ENCODE peak calls at places on chromosome 18, in six cellular contexts. F is PC-9, C is A549, G is heart left ventricle, P is GM12865, O is lower leg skin. Q is an unnamed sample.
A peak's percentile ranks its signal among the peaks of the same experiment; 100 is the strongest.

GRCh38 chr18:34734048-34734447 is 23.9 kb downstream of the DTNA start:
- DNase-seq in F (no peak), C (no peak), G (no peak), P (no peak), O (no peak), Q (no peak)

GRCh38 chr18:3794537-3795348 is 344.8 kb downstream of the TGIF1 start:
- DNase-seq in F (peak; percentile 88), C (peak; percentile 66), G (no peak), P (peak; percentile 3), O (no peak), Q (no peak)

GRCh38 chr18:75530118-75530517 is 102.6 kb upstream of the SMIM21 start:
- DNase-seq in F (no peak), C (no peak), G (no peak), P (no peak), O (no peak), Q (no peak)

GRCh38 chr18:47448956-47449355 is 197.5 kb upstream of the SKOR2 start:
- DNase-seq in F (no peak), C (no peak), G (no peak), P (no peak), O (no peak), Q (no peak)

GRCh38 chr18:75422341-75422910 is 5.1 kb downstream of the SMIM21 start:
- DNase-seq in F (no peak), C (no peak), G (no peak), P (no peak), O (no peak), Q (no peak)

GRCh38 chr18:2898131-2898640 is 51.4 kb downstream of the EMILIN2 start:
- DNase-seq in F (no peak), C (no peak), G (peak; percentile 68), P (no peak), O (no peak), Q (no peak)

GRCh38 chr18:55314615-55315237 is 273.3 kb downstream of the TCF4 start:
- DNase-seq in F (no peak), C (no peak), G (no peak), P (no peak), O (no peak), Q (no peak)

GRCh38 chr18:45328762-45329161 is 286.5 kb upstream of the SLC14A2 start:
- DNase-seq in F (no peak), C (no peak), G (no peak), P (no peak), O (no peak), Q (no peak)

GRCh38 chr18:38481576-38481975 is 916.0 kb upstream of the CELF4 start:
- DNase-seq in F (no peak), C (no peak), G (no peak), P (no peak), O (no peak), Q (no peak)

GRCh38 chr18:32735781-32736180 is 37.0 kb downstream of the KLHL14 start:
- DNase-seq in F (no peak), C (no peak), G (no peak), P (no peak), O (no peak), Q (no peak)

DNA sequence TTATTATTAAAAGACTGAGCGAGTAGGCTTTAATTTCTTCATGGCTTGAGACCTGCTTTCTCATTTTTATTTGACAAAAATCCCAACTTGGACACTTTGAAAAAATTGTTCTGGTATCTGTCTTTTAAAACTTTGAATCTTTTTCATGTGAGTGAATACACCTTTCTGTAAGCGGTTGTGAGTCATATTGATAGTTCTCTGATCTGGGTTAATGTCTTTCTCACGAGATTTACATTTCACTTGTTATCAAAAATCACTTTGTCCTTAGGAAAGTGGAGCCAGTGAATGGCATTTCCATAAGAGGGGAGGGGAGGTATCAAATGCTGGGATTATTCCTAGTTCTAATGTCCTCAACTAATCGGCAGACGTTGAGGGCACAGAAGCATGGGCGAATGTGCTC is 36.3 kb downstream of the ATP9B start:
- DNase-seq in F (no peak), C (no peak), G (no peak), P (no peak), O (no peak), Q (no peak)
- H3K4me3 ChIP-seq in F (no peak overlapping the region), C (no peak overlapping the region), G (no peak overlapping the region), P (no peak overlapping the region), O (no peak overlapping the region), Q (no peak overlapping the region)

GRCh38 chr18:79924814-79925655 is 26.4 kb downstream of the SLC66A2 start:
- DNase-seq in F (no peak), C (no peak), G (no peak), P (no peak), O (peak; percentile 10), Q (no peak)
- TF ChIP-seq CTCF in F (no peak), C (no peak), G (no peak), P (no peak), O (no peak), Q (no peak)

GRCh38 chr18:13615432-13615861 is 110.9 kb downstream of the FAM210A start:
- DNase-seq in F (no peak), C (no peak), G (no peak), P (peak; percentile 64), O (no peak), Q (no peak)

GRCh38 chr18:13614318-13614643 is 112.1 kb downstream of the FAM210A start:
- DNase-seq in F (no peak), C (no peak), G (no peak), P (peak; percentile 58), O (no peak), Q (no peak)

GRCh38 chr18:13613591-13614317 is 112.6 kb downstream of the FAM210A start:
- DNase-seq in F (no peak), C (no peak), G (no peak), P (peak; percentile 48), O (no peak), Q (no peak)

GRCh38 chr18:13616041-13616440 is 110.3 kb downstream of the FAM210A start:
- DNase-seq in F (no peak), C (no peak), G (no peak), P (no peak), O (no peak), Q (no peak)

GRCh38 chr18:13614701-13615288 is 111.6 kb downstream of the FAM210A start:
- DNase-seq in F (no peak), C (no peak), G (no peak), P (peak; percentile 56), O (no peak), Q (no peak)
- H3K4me3 ChIP-seq in F (no peak overlapping the region), C (no peak overlapping the region), G (no peak overlapping the region), P (peak overlapping the region; percentile 51), O (no peak overlapping the region), Q (no peak overlapping the region)

GRCh38 chr18:5239447-5239846 is 42.4 kb upstream of the AKAIN1 start:
- DNase-seq in F (no peak), C (no peak), G (no peak), P (no peak), O (no peak), Q (no peak)

GRCh38 chr18:5237083-5237722 is 40.1 kb upstream of the AKAIN1 start:
- DNase-seq in F (no peak), C (no peak), G (no peak), P (peak; percentile 29), O (no peak), Q (no peak)

GRCh38 chr18:5238371-5238758 is 41.3 kb upstream of the AKAIN1 start:
- DNase-seq in F (no peak), C (peak; percentile 27), G (peak; percentile 72), P (peak; percentile 49), O (no peak), Q (peak; percentile 73)

GRCh38 chr18:5237723-5238370 is 40.8 kb upstream of the AKAIN1 start:
- DNase-seq in F (peak; percentile 67), C (peak; percentile 89), G (peak; percentile 94), P (peak; percentile 95), O (peak; percentile 77), Q (peak; percentile 92)
- TF ChIP-seq CTCF in F (no peak), C (no peak), G (peak; percentile 48), P (no peak), O (no peak), Q (no peak)

GRCh38 chr18:76619342-76620315 is 124.6 kb upstream of the ZNF516 start:
- DNase-seq in F (no peak), C (no peak), G (peak; percentile 81), P (no peak), O (peak; percentile 37), Q (no peak)
- H3K4me3 ChIP-seq in F (no peak overlapping the region), C (no peak overlapping the region), G (peak overlapping the region; percentile 10), P (no peak overlapping the region), O (no peak overlapping the region), Q (peak overlapping the region; percentile 67)

GRCh38 chr18:73520229-73520628 is 627.4 kb downstream of the FBXO15 start:
- DNase-seq in F (no peak), C (peak; percentile 4), G (no peak), P (no peak), O (no peak), Q (no peak)

GRCh38 chr18:73511751-73512525 is 635.7 kb downstream of the FBXO15 start:
- DNase-seq in F (no peak), C (no peak), G (no peak), P (no peak), O (no peak), Q (no peak)

GRCh38 chr18:73509460-73509859 is 638.2 kb downstream of the FBXO15 start:
- DNase-seq in F (no peak), C (no peak), G (no peak), P (no peak), O (no peak), Q (no peak)

GRCh38 chr18:73514449-73514848 is 633.2 kb downstream of the FBXO15 start:
- DNase-seq in F (no peak), C (no peak), G (no peak), P (no peak), O (no peak), Q (no peak)
- TF ChIP-seq CTCF in F (no peak), C (no peak), G (no peak), P (no peak), O (no peak), Q (no peak)

Q was measured in ascending aorta.